ENCODE peak calls at places on chromosome X, in ten cellular contexts. M, F, X, A, J, C, E, Z, R and W are unnamed samples.

GRCh38 chrX:115898382-115899001 is 272.1 kb upstream of the AGTR2 start:
- DNase-seq in M (peak; percentile 43), F (no peak), X (peak; percentile 80), A (peak; percentile 29), J (peak; percentile 82), C (no peak), E (no peak), Z (no peak), R (peak; percentile 23), W (no peak)

GRCh38 chrX:153537080-153537479 is 19.6 kb downstream of the ATP2B3 start:
- DNase-seq in M (no peak), F (no peak), X (no peak), A (no peak), J (no peak), C (no peak), E (no peak), Z (no peak), R (no peak), W (no peak)

GRCh38 chrX:42952621-42953020 is 174.7 kb upstream of the PPP1R2C start:
- DNase-seq in M (no peak), F (no peak), X (no peak), A (no peak), J (no peak), C (no peak), E (no peak), Z (no peak), R (no peak), W (no peak)

GRCh38 chrX:93422693-93423092 is 250.7 kb downstream of the NAP1L3 start:
- DNase-seq in M (peak; percentile 70), F (no peak), X (no peak), A (peak; percentile 1), J (no peak), C (no peak), E (no peak), Z (no peak), R (peak; percentile 20), W (no peak)

GRCh38 chrX:141839856-141840255 is 1.7 kb downstream of the MAGEC3 start:
- DNase-seq in M (no peak), F (no peak), X (no peak), A (no peak), J (no peak), C (peak; percentile 57), E (no peak), Z (no peak), R (no peak), W (no peak)

GRCh38 chrX:154714925-154715324 is 36.0 kb downstream of the GAB3 start:
- DNase-seq in M (peak; percentile 60), F (no peak), X (no peak), A (peak; percentile 50), J (no peak), C (no peak), E (peak; percentile 21), Z (no peak), R (peak; percentile 45), W (no peak)

GRCh38 chrX:32525234-32525633 is 686.1 kb downstream of the DMD start:
- DNase-seq in M (no peak), F (no peak), X (no peak), A (no peak), J (no peak), C (no peak), E (no peak), Z (no peak), R (no peak), W (no peak)

GRCh38 chrX:905828-906566 is 275.4 kb downstream of the SHOX start:
- DNase-seq in M (no peak), F (no peak), X (no peak), A (no peak), J (no peak), C (no peak), E (no peak), Z (no peak), R (no peak), W (no peak)

DNA sequence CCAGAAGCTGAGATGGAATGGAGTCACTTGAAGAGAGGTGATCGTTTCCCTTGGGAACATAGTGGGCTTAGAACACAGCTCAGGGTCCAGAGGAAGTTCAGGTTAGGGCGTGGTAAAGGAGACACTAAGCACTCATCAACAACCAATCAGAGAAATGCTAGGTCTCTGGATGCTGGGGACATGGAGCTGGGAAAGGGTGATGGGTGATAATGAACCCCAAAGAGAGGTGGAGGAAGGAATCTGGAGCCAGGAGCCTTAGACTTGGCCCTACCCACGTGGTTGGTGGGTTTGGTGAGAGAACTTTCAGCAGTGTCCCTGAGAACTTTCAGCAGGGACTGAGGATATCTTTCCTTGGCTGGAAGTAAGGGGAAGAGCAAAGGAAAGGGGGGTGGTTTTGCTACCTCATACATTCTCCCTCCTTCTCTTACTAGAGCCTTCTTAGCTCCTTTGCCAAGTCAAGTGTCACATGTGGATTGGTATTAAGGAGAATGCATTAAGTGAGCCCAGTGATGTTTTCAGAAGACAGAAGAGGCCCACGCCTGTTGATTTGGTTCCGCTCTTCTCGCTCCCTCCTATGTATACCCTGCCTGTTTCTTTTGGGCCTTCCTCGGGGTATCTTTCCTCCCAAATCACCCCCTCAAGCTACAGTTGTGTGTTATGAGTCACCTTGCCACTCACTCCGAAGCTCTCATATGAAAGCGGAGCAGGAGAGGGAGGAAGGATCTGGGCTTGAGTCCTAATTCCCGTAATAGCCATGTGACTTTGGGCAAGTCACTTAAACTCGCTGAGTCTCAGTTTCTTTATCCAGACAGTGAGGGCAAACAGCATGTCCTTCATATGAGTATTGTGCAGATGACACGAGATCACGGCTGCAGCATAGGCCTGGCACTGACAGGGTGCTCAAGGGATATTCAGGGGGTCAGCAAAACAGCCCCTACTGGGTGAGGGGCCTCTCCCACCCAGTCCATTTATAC is 63.1 kb downstream of the TSC22D3 start:
- DNase-seq in M (no peak), F (peak; percentile 71), X (no peak), A (peak; percentile 21), J (no peak), C (peak; percentile 64), E (peak; percentile 34), Z (no peak), R (no peak), W (no peak)
- H3K4me1 ChIP-seq in M (peaks cover 2% of the 10 kb centered on the region), F (peaks cover 38% of the 10 kb centered on the region), X (peaks cover 8% of the 10 kb centered on the region), A (peaks cover 12% of the 10 kb centered on the region), J (peaks cover 5% of the 10 kb centered on the region), C (peaks cover 3% of the 10 kb centered on the region), E (peaks cover 59% of the 10 kb centered on the region), Z (peaks cover 17% of the 10 kb centered on the region), R (peaks cover 40% of the 10 kb centered on the region), W (peaks cover 4% of the 10 kb centered on the region)

GRCh38 chrX:16267431-16267830 is 100.2 kb downstream of the MAGEB17 start:
- DNase-seq in M (no peak), F (no peak), X (no peak), A (no peak), J (no peak), C (no peak), E (no peak), Z (no peak), R (no peak), W (no peak)
- H3K27ac ChIP-seq in M (no peak overlapping the region), F (no peak overlapping the region), X (no peak overlapping the region), A (no peak overlapping the region), J (no peak overlapping the region), C (no peak overlapping the region), E (no peak overlapping the region), Z (no peak overlapping the region), R (no peak overlapping the region), W (no peak overlapping the region)

GRCh38 chrX:19877431-19877830 is 10.0 kb downstream of the SH3KBP1 start:
- DNase-seq in M (no peak), F (no peak), X (no peak), A (no peak), J (no peak), C (no peak), E (no peak), Z (no peak), R (no peak), W (no peak)

GRCh38 chrX:19879742-19880378 is 7.5 kb downstream of the SH3KBP1 start:
- DNase-seq in M (no peak), F (no peak), X (no peak), A (no peak), J (no peak), C (no peak), E (no peak), Z (no peak), R (no peak), W (no peak)

GRCh38 chrX:19881559-19881958 is 5.8 kb downstream of the SH3KBP1 start:
- DNase-seq in M (no peak), F (no peak), X (no peak), A (no peak), J (no peak), C (no peak), E (no peak), Z (no peak), R (no peak), W (no peak)

GRCh38 chrX:19876962-19877361 is 10.4 kb downstream of the SH3KBP1 start:
- DNase-seq in M (no peak), F (no peak), X (no peak), A (no peak), J (no peak), C (no peak), E (no peak), Z (no peak), R (no peak), W (no peak)

GRCh38 chrX:19879181-19879580 is 8.2 kb downstream of the SH3KBP1 start:
- DNase-seq in M (peak; percentile 18), F (no peak), X (no peak), A (no peak), J (no peak), C (no peak), E (no peak), Z (no peak), R (no peak), W (no peak)
- H3K4me1 ChIP-seq in M (no peaks in the 10 kb centered on the region), F (no peaks in the 10 kb centered on the region), X (no peaks in the 10 kb centered on the region), A (peaks cover 3% of the 10 kb centered on the region), J (no peaks in the 10 kb centered on the region), C (peaks cover 11% of the 10 kb centered on the region), E (peaks cover 3% of the 10 kb centered on the region), Z (no peaks in the 10 kb centered on the region), R (peaks cover 29% of the 10 kb centered on the region), W (no peaks in the 10 kb centered on the region)

GRCh38 chrX:41085883-41086626 is 810 bp downstream of the USP9X start:
- DNase-seq in M (peak; percentile 49), F (peak; percentile 41), X (peak; percentile 77), A (peak; percentile 42), J (peak; percentile 87), C (peak; percentile 55), E (peak; percentile 27), Z (peak; percentile 38), R (peak; percentile 65), W (peak; percentile 67)

GRCh38 chrX:41087219-41087618 is 2.0 kb downstream of the USP9X start:
- DNase-seq in M (no peak), F (no peak), X (no peak), A (no peak), J (no peak), C (no peak), E (no peak), Z (no peak), R (no peak), W (no peak)

GRCh38 chrX:41084360-41085104 is 713 bp upstream of the USP9X start:
- DNase-seq in M (peak; percentile 93), F (peak; percentile 94), X (peak; percentile 100), A (peak; percentile 96), J (peak; percentile 99), C (peak; percentile 97), E (peak; percentile 92), Z (peak; percentile 94), R (peak; percentile 99), W (peak; percentile 99)

GRCh38 chrX:41085105-41085882 is at the start of gene USP9X:
- DNase-seq in M (peak; percentile 78), F (peak; percentile 85), X (peak; percentile 95), A (peak; percentile 89), J (peak; percentile 98), C (peak; percentile 90), E (peak; percentile 79), Z (peak; percentile 80), R (peak; percentile 91), W (peak; percentile 95)

DNA sequence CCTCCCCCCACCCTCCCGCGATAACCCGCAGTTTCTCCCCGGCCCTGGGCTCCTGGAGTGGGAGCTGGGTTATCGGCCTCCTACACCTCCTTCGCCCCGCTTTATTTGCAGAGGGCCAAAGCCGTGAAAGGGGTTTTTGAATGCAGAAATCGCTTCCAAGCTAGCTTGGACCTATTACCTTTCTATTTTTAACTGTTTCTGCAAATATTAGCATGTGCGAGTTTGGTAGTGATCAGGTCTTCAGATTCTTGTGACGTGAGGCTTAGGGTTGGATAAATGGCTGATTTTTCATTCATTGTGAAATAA is 1.3 kb downstream of the USP9X start:
- DNase-seq in M (no peak), F (no peak), X (no peak), A (no peak), J (no peak), C (no peak), E (no peak), Z (no peak), R (no peak), W (no peak)
- H3K27ac ChIP-seq in M (peak overlapping the region; percentile 91), F (peak overlapping the region; percentile 98), X (peak overlapping the region; percentile 97), A (peak overlapping the region; percentile 81), J (peak overlapping the region; percentile 96), C (peak overlapping the region; percentile 100), E (peak overlapping the region; percentile 98), Z (peak overlapping the region; percentile 87), R (peak overlapping the region; percentile 96), W (peak overlapping the region; percentile 89)